ENCODE peak calls at places on chromosomes 3 and 15, in four cellular contexts. K is AML-193, Z is WTC11, S is cardiac muscle cell. G is an unnamed sample.

GRCh38 chr3:79368403-79368802 is 399.4 kb downstream of the ROBO1 start:
- DNase-seq in Z (no peak), K (no peak), S (no peak), G (no peak)

GRCh38 chr3:179955798-179956197 is 80.9 kb downstream of the PEX5L start:
- DNase-seq in K (no peak), S (no peak), Z (no peak), G (no peak)

GRCh38 chr15:80852676-80853075 is 73.5 kb downstream of the CEMIP start:
- DNase-seq in K (no peak), Z (no peak), S (no peak), G (peak)

GRCh38 chr3:55165704-55166103 is 237.8 kb upstream of the LRTM1 start:
- DNase-seq in Z (no peak), S (no peak), K (no peak), G (no peak)

GRCh38 chr15:29183071-29183831 is 86.4 kb downstream of the NSMCE3 start:
- DNase-seq in Z (no peak), K (no peak), S (no peak), G (no peak)

GRCh38 chr15:77823736-77824135 is 191.0 kb upstream of the LINGO1 start:
- DNase-seq in S (no peak), Z (no peak), K (no peak), G (no peak)

GRCh38 chr3:71586810-71587242 is 3.3 kb upstream of the FOXP1 start:
- DNase-seq in S (no peak), K (no peak), Z (no peak), G (no peak)

GRCh38 chr3:79200456-79200855 is 567.3 kb downstream of the ROBO1 start:
- DNase-seq in K (no peak), Z (no peak), S (peak), G (no peak)

GRCh38 chr3:46517016-46517770 is 19.4 kb downstream of the RTP3 start:
- DNase-seq in K (no peak), S (peak), Z (no peak), G (no peak)

GRCh38 chr15:48939686-48940085 is 24.0 kb downstream of the SHC4 start:
- DNase-seq in S (peak), K (no peak), Z (no peak), G (no peak)

GRCh38 chr3:126962756-126963155 is 20.2 kb upstream of the PLXNA1 start:
- DNase-seq in S (no peak), Z (no peak), K (no peak), G (no peak)

GRCh38 chr3:175445741-175446140 is 586.6 kb downstream of the NAALADL2 start:
- DNase-seq in S (no peak), K (no peak), Z (no peak), G (no peak)

GRCh38 chr3:40096561-40097506 is 212.7 kb upstream of the EIF1B start:
- DNase-seq in S (no peak), K (no peak), Z (no peak), G (no peak)

GRCh38 chr3:49714728-49715550 is 4.5 kb downstream of the AMIGO3 start:
- DNase-seq in S (no peak), K (no peak), Z (no peak), G (no peak)

GRCh38 chr15:99970891-99971330 is 237.7 kb upstream of the LYSMD4 start:
- DNase-seq in S (no peak), Z (no peak), K (no peak), G (no peak)

GRCh38 chr3:57818772-57819171 is 62.7 kb downstream of the SLMAP start:
- DNase-seq in Z (no peak), S (no peak), K (no peak), G (no peak)

GRCh38 chr15:90190606-90191343 is 10.4 kb upstream of the SEMA4B start:
- DNase-seq in Z (no peak), K (no peak), S (no peak), G (no peak)

GRCh38 chr3:126751611-126752302 is 47.7 kb downstream of the CHCHD6 start:
- DNase-seq in S (no peak), Z (peak), K (no peak), G (no peak)

GRCh38 chr3:20552605-20553275 is 366.7 kb upstream of the SGO1 start:
- DNase-seq in K (no peak), S (no peak), Z (no peak), G (no peak)

GRCh38 chr3:45180051-45180450 is 33.9 kb upstream of the CDCP1 start:
- DNase-seq in Z (no peak), K (no peak), S (peak), G (no peak)

GRCh38 chr3:33645060-33645841 is 72.8 kb downstream of the CLASP2 start:
- DNase-seq in K (no peak), S (peak), Z (no peak), G (no peak)

GRCh38 chr3:39435006-39435748 is 28.7 kb downstream of the RPSA start:
- DNase-seq in S (no peak), K (no peak), Z (no peak), G (no peak)

G was measured in lung.